ENCODE peak calls at places on chromosomes 12 and 14, in nine cellular contexts. O is tibial nerve, J is suprapubic skin, V is transverse colon, F is A549, R is ovary, B is stomach, E is esophagus muscularis mucosa, C is HepG2. K is an unnamed sample.

GRCh38 chr12:77685112-77685511 is 145.6 kb upstream of the NAV3 start:
- DNase-seq in F (peak; percentile 13), O (peak; percentile 59), R (peak; percentile 79), V (peak; percentile 47), B (peak; percentile 58), E (no peak), J (peak; percentile 62), C (peak; percentile 56), K (peak; percentile 8)

GRCh38 chr14:92575773-92576303 is 62.3 kb downstream of the RIN3 start:
- DNase-seq in E (no peak), F (no peak), V (no peak), B (no peak), J (no peak), C (no peak), O (no peak), R (no peak), K (no peak)

GRCh38 chr14:94143711-94144110 is 14.3 kb upstream of the IFI27L2 start:
- DNase-seq in B (no peak), O (no peak), V (no peak), J (no peak), E (peak; percentile 70), C (no peak), F (no peak), R (no peak), K (no peak)

GRCh38 chr12:9273276-9273675 is 65.1 kb upstream of the PZP start:
- DNase-seq in F (no peak), O (no peak), B (no peak), C (no peak), V (no peak), E (no peak), R (no peak), J (no peak), K (no peak)

GRCh38 chr12:22409071-22409951 is 74.8 kb upstream of the ST8SIA1 start:
- DNase-seq in O (no peak), B (no peak), J (no peak), E (no peak), C (no peak), V (no peak), F (no peak), R (peak; percentile 33), K (no peak)

GRCh38 chr12:58489394-58489793 is 430.9 kb downstream of the LRIG3 start:
- DNase-seq in J (no peak), R (no peak), B (no peak), E (no peak), F (no peak), O (no peak), C (no peak), V (no peak), K (no peak)

GRCh38 chr12:95731519-95731958 is 59.0 kb downstream of the NTN4 start:
- DNase-seq in V (no peak), R (no peak), E (no peak), J (no peak), C (no peak), O (no peak), F (no peak), B (no peak), K (no peak)

GRCh38 chr14:99667821-99668220 is 16.3 kb upstream of the CYP46A1 start:
- DNase-seq in C (no peak), E (no peak), J (no peak), F (no peak), O (no peak), R (no peak), B (no peak), V (no peak), K (no peak)

GRCh38 chr12:1837541-1838206 is 17.3 kb downstream of the LRTM2 start:
- DNase-seq in R (no peak), O (no peak), J (no peak), E (no peak), B (no peak), F (no peak), C (peak; percentile 90), V (no peak), K (peak; percentile 90)

GRCh38 chr12:38159591-38160317 is 156.8 kb upstream of the ALG10B start:
- DNase-seq in J (no peak), O (no peak), C (no peak), V (no peak), E (peak; percentile 85), F (no peak), B (no peak), R (peak; percentile 15), K (no peak)

GRCh38 chr12:88947486-88948043 is 367.3 kb upstream of the KITLG start:
- DNase-seq in F (no peak), B (no peak), R (no peak), E (no peak), V (no peak), O (no peak), C (no peak), J (no peak), K (no peak)

GRCh38 chr12:913919-914718 is 35.4 kb downstream of the RAD52 start:
- DNase-seq in E (no peak), R (no peak), F (no peak), O (no peak), C (no peak), B (no peak), J (no peak), V (no peak), K (no peak)

DNA sequence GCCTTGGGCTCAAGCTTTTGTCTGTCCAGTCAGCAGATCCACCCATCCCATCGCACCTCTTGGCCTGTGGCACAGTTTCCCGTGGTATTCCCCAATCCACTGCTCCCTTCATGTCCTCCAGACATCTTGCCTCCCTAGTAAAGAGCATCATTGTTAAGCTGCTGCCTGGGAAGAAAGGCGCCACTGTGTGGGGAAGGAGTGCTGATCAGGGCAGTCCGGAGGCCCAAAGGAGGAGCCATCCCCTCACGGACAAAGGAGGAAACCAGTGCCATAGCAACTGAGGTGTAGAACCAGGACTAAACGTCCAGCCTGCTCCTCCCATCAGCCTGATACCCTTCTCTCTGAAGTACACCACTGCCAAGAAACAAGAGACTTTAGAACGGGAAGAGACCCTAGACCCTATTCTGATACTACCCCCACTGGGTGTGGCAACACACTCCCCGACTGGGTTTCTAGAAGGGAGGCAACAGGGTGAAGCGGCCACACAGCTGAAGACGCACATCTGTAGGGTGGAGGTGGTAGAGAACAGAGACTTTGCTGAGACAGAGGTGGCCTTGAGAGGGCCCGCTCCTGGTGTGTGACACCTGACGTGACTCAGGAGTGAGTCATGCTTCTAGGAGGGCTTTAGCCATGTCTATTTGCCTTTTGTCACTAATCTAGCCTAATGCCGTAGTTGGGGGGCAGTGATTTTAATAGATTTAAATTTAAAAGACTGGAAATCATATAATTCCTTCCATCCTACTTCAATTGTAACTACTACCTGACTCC is 185.0 kb downstream of the DPF3 start:
- DNase-seq in O (no peak), E (no peak), R (no peak), F (no peak), J (no peak), V (no peak), C (no peak), B (no peak), K (no peak)
- TF ChIP-seq EP300 in O (no peak), E (no peak), R (no peak), F (no peak), J (no peak), V (no peak), C (no peak), B (no peak), K (no peak)

GRCh38 chr12:112595415-112595814 is 176.7 kb downstream of the PTPN11 start:
- DNase-seq in R (no peak), C (no peak), O (no peak), B (no peak), J (no peak), E (no peak), V (no peak), F (no peak), K (no peak)

GRCh38 chr12:112602150-112602549 is 183.4 kb downstream of the PTPN11 start:
- DNase-seq in J (no peak), V (no peak), R (no peak), B (no peak), O (no peak), F (no peak), E (no peak), C (no peak), K (no peak)

DNA sequence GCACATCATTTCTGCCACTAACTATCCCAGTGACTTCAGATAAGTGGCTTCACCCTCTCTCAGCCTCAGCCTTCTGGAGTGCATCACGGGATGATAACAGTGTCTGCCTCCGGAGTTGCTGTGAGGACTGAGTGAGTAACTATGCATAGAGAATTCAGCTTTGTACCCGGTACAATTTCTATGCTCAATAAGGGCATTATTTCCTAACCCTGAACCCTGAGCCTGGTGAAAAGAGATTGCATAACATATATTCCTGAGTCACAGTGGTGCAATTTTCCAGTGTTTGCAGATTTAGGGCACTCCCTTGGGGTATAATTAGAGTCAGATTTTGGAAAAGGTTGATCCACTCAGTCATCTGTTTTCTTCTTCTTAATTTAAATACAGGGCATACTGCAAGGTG is 181.1 kb downstream of the PTPN11 start:
- DNase-seq in F (no peak), B (no peak), C (peak; percentile 90), O (no peak), R (no peak), V (no peak), E (no peak), J (no peak), K (no peak)
- TF ChIP-seq EP300 in F (no peak), B (no peak), C (peak; percentile 66), O (no peak), R (no peak), V (no peak), E (no peak), J (no peak), K (no peak)

GRCh38 chr12:132324173-132324572 is 5.2 kb downstream of the GALNT9 start:
- DNase-seq in B (no peak), C (no peak), F (no peak), R (no peak), E (no peak), V (no peak), J (no peak), O (no peak), K (no peak)
- TF ChIP-seq EP300 in B (no peak), C (no peak), F (no peak), R (no peak), E (no peak), V (no peak), J (no peak), O (no peak), K (no peak)

GRCh38 chr12:126617312-126617711 is 1552.1 kb downstream of the AACS start:
- DNase-seq in E (no peak), V (no peak), J (no peak), F (no peak), R (no peak), O (no peak), B (no peak), C (no peak), K (peak; percentile 51)

DNA sequence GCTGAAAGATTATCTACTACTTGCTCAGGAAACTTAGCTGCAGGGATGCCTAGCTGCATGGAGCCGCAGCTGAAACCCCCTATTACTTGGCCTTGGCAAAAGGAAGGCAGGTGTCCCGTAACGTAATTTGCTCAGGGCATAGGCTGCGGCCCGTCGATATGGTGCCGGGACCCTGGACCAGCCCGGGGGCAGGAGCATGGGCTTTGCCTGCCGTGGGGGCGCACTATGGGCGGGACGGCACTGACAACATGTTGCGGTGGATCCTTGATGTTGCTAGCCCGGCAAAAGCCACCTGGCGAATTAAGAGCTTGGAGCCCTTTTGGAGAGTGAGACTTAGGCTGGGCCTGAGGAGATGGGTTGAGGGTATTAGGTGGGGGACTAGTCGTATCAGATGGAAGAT is 1551.2 kb downstream of the AACS start:
- DNase-seq in R (no peak), J (no peak), B (no peak), F (no peak), E (no peak), O (no peak), V (no peak), C (no peak), K (no peak)
- TF ChIP-seq EP300 in R (no peak), J (no peak), B (no peak), F (no peak), E (no peak), O (no peak), V (no peak), C (no peak), K (no peak)